ENCODE peak calls at places on chromosomes 5 and 9, in four cellular contexts. A, D, T and N are unnamed samples.
A peak's percentile ranks its signal among the peaks of the same experiment; 100 is the strongest.

GRCh38 chr9:132164604-132165362 is 2.9 kb downstream of the NTNG2 start:
- DNase-seq in A (no peak), D (peak; percentile 53), T (no peak), N (no peak)

GRCh38 chr5:81789033-81789432 is 38.1 kb upstream of the SSBP2 start:
- DNase-seq in A (no peak), D (no peak), T (peak; percentile 16), N (no peak)

GRCh38 chr9:131739988-131740648 is at the start of gene RAPGEF1:
- DNase-seq in A (peak; percentile 77), D (peak; percentile 63), T (peak; percentile 43), N (peak; percentile 78)

GRCh38 chr9:97615439-97616072 is 17.6 kb downstream of the TSTD2 start:
- DNase-seq in A (peak; percentile 68), D (peak; percentile 66), T (peak; percentile 72), N (no peak)

GRCh38 chr5:87393331-87393730 is 19.4 kb downstream of the CCNH start:
- DNase-seq in A (no peak), D (no peak), T (peak; percentile 84), N (no peak)

GRCh38 chr5:170746081-170746951 is 37.2 kb upstream of the GABRP start:
- DNase-seq in A (no peak), D (peak; percentile 32), T (no peak), N (no peak)

GRCh38 chr9:98502311-98502975 is 206.3 kb downstream of the GABBR2 start:
- DNase-seq in A (no peak), D (no peak), T (no peak), N (no peak)

GRCh38 chr9:6382681-6383080 is 30.3 kb upstream of the UHRF2 start:
- DNase-seq in A (no peak), D (no peak), T (peak; percentile 19), N (no peak)

GRCh38 chr5:54360089-54360488 is 49.7 kb upstream of the ARL15 start:
- DNase-seq in A (no peak), D (no peak), T (peak; percentile 67), N (no peak)

GRCh38 chr9:38437193-38437823 is 13.1 kb upstream of the IGFBPL1 start:
- DNase-seq in A (no peak), D (no peak), T (peak; percentile 84), N (no peak)

GRCh38 chr5:145660897-145661650 is 174.1 kb downstream of the PRELID2 start:
- DNase-seq in A (no peak), D (no peak), T (no peak), N (no peak)

GRCh38 chr9:137372693-137373610 is 50.0 kb downstream of the EXD3 start:
- DNase-seq in A (peak; percentile 6), D (no peak), T (no peak), N (no peak)

GRCh38 chr9:137376386-137376785 is 46.6 kb downstream of the EXD3 start:
- DNase-seq in A (peak; percentile 3), D (no peak), T (no peak), N (no peak)

GRCh38 chr9:137373611-137373980 is 49.4 kb downstream of the EXD3 start:
- DNase-seq in A (peak; percentile 5), D (no peak), T (no peak), N (peak; percentile 77)

GRCh38 chr9:137375321-137376058 is 47.5 kb downstream of the EXD3 start:
- DNase-seq in A (no peak), D (no peak), T (no peak), N (no peak)

GRCh38 chr9:137374131-137374845 is 48.7 kb downstream of the EXD3 start:
- DNase-seq in A (peak; percentile 2), D (no peak), T (no peak), N (no peak)
- H3K27ac ChIP-seq in A (no peak overlapping the region), D (no peak overlapping the region), T (no peak overlapping the region), N (no peak overlapping the region)

DNA sequence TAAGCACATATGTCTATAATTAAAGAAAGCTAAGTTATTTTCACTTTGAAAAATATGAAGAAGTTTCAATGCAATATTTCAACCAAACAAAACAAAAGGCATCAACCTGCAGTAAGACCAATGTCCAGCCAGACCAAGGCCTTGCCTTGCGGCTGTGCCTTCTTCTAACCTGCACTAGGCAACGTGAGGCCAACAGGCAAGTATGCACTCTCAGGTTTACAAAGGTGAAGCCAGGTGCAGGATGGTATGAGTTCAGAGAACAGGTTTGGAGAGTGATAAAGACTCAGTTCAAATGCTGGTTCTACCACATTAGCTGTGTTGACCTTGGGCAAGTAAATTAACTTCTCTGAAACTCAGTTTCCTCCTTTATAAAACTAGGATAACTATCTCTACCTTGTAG is 79.3 kb downstream of the KLHL3 start:
- DNase-seq in A (no peak), D (no peak), T (no peak), N (no peak)
- H3K4me3 ChIP-seq in A (no peak overlapping the region), D (no peak overlapping the region), T (no peak overlapping the region), N (no peak overlapping the region)

GRCh38 chr9:96026655-96027213 is 151.2 kb downstream of the ERCC6L2 start:
- DNase-seq in A (no peak), D (no peak), T (no peak), N (no peak)
- H3K27ac ChIP-seq in A (peak overlapping the region; percentile 94), D (no peak overlapping the region), T (no peak overlapping the region), N (no peak overlapping the region)

DNA sequence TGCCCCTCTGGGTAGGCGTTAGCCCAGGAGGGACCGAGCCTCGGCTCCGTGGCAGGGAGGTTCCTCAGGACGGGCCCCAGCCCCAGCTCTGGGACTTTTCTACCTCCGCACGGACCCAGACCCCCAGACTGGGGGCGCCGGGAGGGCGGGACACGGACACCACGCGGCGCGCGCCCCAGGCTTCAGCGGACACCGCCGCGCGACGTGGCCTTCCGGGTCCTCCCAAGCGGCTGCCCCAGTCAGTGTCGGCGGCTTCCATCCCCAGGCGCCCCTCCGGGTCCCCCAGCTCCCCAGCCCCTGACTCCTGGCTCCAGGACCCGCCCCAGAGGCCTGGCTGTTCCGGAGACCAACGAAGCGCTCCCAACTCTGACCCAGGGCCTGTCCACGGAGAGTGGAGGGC is 3.1 kb downstream of the LCNL1 start:
- DNase-seq in A (no peak), D (no peak), T (no peak), N (no peak)
- H3K4me3 ChIP-seq in A (no peak overlapping the region), D (no peak overlapping the region), T (no peak overlapping the region), N (no peak overlapping the region)

GRCh38 chr9:20753761-20754160 is 69.7 kb downstream of the FOCAD start:
- DNase-seq in A (no peak), D (no peak), T (peak; percentile 78), N (no peak)
- H3K27ac ChIP-seq in A (no peak overlapping the region), D (no peak overlapping the region), T (peak overlapping the region; percentile 26), N (no peak overlapping the region)

DNA sequence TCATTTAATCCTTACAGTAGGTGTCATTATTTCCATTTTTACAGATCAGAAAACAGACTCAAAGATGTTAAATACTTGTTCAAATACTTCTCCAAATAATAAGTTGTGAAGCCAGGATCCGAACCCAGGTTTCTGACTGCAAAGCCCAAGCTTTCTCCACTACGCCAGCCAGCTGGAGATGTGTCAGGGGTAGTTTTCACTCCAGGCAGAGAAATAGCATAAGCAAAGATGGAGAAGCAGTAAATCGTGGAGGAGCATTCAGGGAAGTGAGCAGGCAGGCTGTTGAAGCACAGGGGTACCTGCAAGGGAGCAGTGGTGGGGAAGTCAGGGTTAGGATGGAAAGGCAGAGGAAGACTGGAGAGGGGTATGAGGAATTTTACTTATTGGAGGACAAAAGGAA is 2.9 kb downstream of the TLN1 start:
- DNase-seq in A (no peak), D (no peak), T (no peak), N (no peak)
- H3K4me3 ChIP-seq in A (no peak overlapping the region), D (no peak overlapping the region), T (peak overlapping the region; percentile 90), N (peak overlapping the region; percentile 65)

DNA sequence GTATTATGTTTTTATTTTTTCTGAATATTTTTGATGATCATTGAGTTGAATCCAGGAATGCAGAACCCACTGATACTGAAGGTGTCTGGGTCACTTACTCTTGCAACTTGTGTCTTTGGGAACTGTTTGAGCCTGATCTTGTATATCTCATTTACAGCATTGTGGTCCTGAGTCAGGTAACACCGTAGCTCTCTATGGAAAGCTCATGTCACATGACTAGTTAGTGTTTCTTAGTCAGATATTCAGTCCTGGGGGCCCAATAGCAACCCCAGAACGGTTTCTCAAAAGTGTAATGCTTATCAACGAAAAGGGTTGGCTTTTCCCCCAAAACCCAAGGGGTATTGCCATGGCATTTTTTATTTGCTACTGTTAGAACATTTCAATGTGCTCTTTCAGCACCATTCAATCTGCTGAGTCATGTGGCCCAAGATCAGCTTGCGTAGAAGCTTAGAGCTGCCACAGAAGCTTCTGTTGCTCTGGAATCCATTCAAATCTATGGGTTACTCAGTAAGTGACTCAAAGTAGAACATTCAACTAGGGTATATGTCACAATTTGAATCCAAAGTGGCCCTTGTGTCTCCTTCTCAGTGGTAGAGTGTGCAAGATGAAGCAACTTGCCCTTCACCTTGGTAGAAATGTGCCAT is 12.1 kb upstream of the PTAR1 start:
- DNase-seq in A (no peak), D (no peak), T (peak; percentile 20), N (no peak)
- H3K27ac ChIP-seq in A (no peak overlapping the region), D (no peak overlapping the region), T (no peak overlapping the region), N (no peak overlapping the region)